ENCODE peak calls at places on chromosomes 3 and 15, in seven cellular contexts. Q is mesendoderm, R is neuronal stem cell, D is H9, I is IMR-90, B is mesenchymal stem cell, A is trophoblast cell. C is an unnamed sample.

GRCh38 chr3:129018751-129019150 is 17.6 kb downstream of the EFCC1 start:
- DNase-seq in Q (no peak), R (no peak), D (no peak), I (no peak), B (no peak), A (no peak), C (no peak)

GRCh38 chr3:69354948-69355347 is 30.9 kb downstream of the FRMD4B start:
- DNase-seq in Q (no peak), R (no peak), D (no peak), I (no peak), B (no peak), A (no peak), C (no peak)

GRCh38 chr3:66464512-66464894 is 36.3 kb downstream of the LRIG1 start:
- DNase-seq in Q (peak), R (no peak), D (no peak), I (peak), B (no peak), A (no peak), C (no peak)

GRCh38 chr3:66261318-66261717 is 40.5 kb downstream of the SLC25A26 start:
- DNase-seq in Q (peak), R (no peak), D (no peak), I (peak), B (peak), A (no peak), C (no peak)

GRCh38 chr3:50242778-50243551 is 7.0 kb downstream of the GNAI2 start:
- DNase-seq in Q (no peak), R (no peak), D (no peak), I (peak), B (peak), A (peak), C (no peak)

GRCh38 chr15:40349163-40349562 is 1.7 kb upstream of the PHGR1 start:
- DNase-seq in Q (no peak), R (no peak), D (no peak), I (no peak), B (no peak), A (no peak), C (no peak)

GRCh38 chr3:169479314-169479939 is 184.1 kb downstream of the MECOM start:
- DNase-seq in Q (no peak), R (no peak), D (no peak), I (no peak), B (no peak), A (peak), C (no peak)

GRCh38 chr3:27986204-27986879 is 255.1 kb upstream of the CMC1 start:
- DNase-seq in Q (peak), R (no peak), D (peak), I (no peak), B (no peak), A (no peak), C (peak)

GRCh38 chr3:122857019-122857418 is 62.1 kb downstream of the SLC49A4 start:
- DNase-seq in Q (no peak), R (no peak), D (no peak), I (peak), B (peak), A (peak), C (no peak)

GRCh38 chr3:138479355-138479964 is 45.0 kb downstream of the ESYT3 start:
- DNase-seq in Q (peak), R (peak), D (peak), I (peak), B (peak), A (peak), C (no peak)

GRCh38 chr15:28060005-28060404 is 39.1 kb downstream of the OCA2 start:
- DNase-seq in Q (no peak), R (no peak), D (no peak), I (no peak), B (no peak), A (no peak), C (no peak)

GRCh38 chr3:24382647-24383046 is 112.0 kb downstream of the THRB start:
- DNase-seq in Q (no peak), R (no peak), D (no peak), I (no peak), B (no peak), A (no peak), C (no peak)

GRCh38 chr15:98896002-98896721 is 111.4 kb downstream of the PGPEP1L start:
- DNase-seq in Q (no peak), R (no peak), D (no peak), I (peak), B (peak), A (peak), C (no peak)

GRCh38 chr3:106862067-106862466 is 515.2 kb upstream of the CCDC54 start:
- DNase-seq in Q (no peak), R (no peak), D (no peak), I (peak), B (no peak), A (peak), C (no peak)

GRCh38 chr15:77988386-77989301 is 88.9 kb downstream of the TBC1D2B start:
- DNase-seq in Q (no peak), R (no peak), D (no peak), I (no peak), B (no peak), A (no peak), C (no peak)

GRCh38 chr3:146912233-146913015 is 307.3 kb upstream of the PLSCR5 start:
- DNase-seq in Q (no peak), R (no peak), D (no peak), I (no peak), B (no peak), A (no peak), C (no peak)

GRCh38 chr3:137105277-137105977 is 147.6 kb downstream of the IL20RB start:
- DNase-seq in Q (peak), R (peak), D (no peak), I (peak), B (peak), A (peak), C (no peak)

GRCh38 chr3:58082047-58082446 is 73.8 kb downstream of the FLNB start:
- DNase-seq in Q (no peak), R (no peak), D (no peak), I (peak), B (peak), A (no peak), C (no peak)

GRCh38 chr15:48627260-48627969 is 18.1 kb downstream of the FBN1 start:
- DNase-seq in Q (no peak), R (no peak), D (no peak), I (peak), B (peak), A (peak), C (no peak)

GRCh38 chr3:12395349-12396012 is 88.8 kb upstream of the TSEN2 start:
- DNase-seq in Q (no peak), R (no peak), D (no peak), I (peak), B (no peak), A (peak), C (no peak)

GRCh38 chr3:155960060-155960459 is 89.6 kb downstream of the GMPS start:
- DNase-seq in Q (no peak), R (no peak), D (no peak), I (peak), B (no peak), A (peak), C (no peak)

GRCh38 chr3:100402150-100402706 is 889 bp downstream of the LNP1 start:
- DNase-seq in Q (peak), R (no peak), D (no peak), I (peak), B (peak), A (peak), C (no peak)

GRCh38 chr15:39016706-39017105 is 452.1 kb upstream of the RASGRP1 start:
- DNase-seq in Q (no peak), R (no peak), D (no peak), I (peak), B (peak), A (no peak), C (no peak)

DNA sequence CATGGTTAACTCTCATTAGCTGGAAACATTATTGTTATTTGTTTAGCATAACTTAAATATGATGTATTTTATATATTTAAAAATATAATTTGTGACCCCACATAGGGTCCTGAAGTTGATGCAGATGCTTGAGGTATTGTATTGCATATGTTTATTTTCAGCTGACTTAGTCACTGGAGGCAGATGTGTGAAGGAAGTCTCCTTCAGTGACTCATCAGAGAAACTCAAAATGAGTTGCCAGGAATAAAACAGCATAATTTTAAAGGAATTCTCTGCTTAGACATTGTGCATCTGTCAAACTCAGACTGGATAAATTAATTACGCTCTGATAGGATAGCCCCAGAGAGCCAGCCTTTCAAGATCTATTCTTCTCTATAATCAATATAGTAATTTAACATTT is 7.9 kb upstream of the OR4F6 start:
- DNase-seq in Q (no peak), R (no peak), D (no peak), I (peak), B (peak), A (peak), C (no peak)
- H3K23ac ChIP-seq in Q (no peak), R (no peak), D (no peak), I (peak), B (no peak), A (no peak), C (no peak)

DNA sequence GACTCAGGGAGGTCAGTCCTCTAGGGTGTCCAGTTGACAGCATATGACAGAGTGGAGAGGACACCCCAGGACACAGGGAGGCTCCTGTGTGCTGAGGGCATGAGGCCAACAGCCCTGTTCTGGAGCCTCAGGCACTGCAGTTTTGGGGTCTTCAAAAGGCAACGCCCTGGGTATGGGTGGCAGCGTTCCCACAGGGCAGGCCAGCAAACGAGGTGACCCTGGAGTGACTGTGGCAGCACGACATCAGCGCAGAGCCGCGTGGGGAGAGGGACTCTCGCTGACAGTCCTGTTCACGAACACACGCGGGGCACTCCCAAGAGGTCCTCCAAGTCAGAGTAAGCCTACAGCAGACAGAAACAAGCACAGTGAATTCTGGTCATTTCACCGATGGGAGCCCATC is 41.4 kb upstream of the VPS8 start:
- DNase-seq in Q (no peak), R (no peak), D (no peak), I (no peak), B (no peak), A (no peak), C (no peak)
- H3K23ac ChIP-seq in Q (peak), R (no peak), D (no peak), I (no peak), B (no peak), A (no peak), C (no peak)

GRCh38 chr3:11154953-11155325 is 646 bp downstream of the HRH1 start:
- DNase-seq in Q (peak), R (no peak), D (peak), I (peak), B (no peak), A (no peak), C (no peak)
- H3K23ac ChIP-seq in Q (no peak), R (peak), D (no peak), I (peak), B (no peak), A (no peak), C (no peak)

GRCh38 chr3:32097768-32098167 is 8.7 kb upstream of the GPD1L start:
- DNase-seq in Q (no peak), R (no peak), D (no peak), I (no peak), B (no peak), A (no peak), C (no peak)
- H3K23ac ChIP-seq in Q (no peak), R (no peak), D (no peak), I (no peak), B (no peak), A (no peak), C (no peak)

GRCh38 chr15:90083419-90083818 is 18.8 kb downstream of the IDH2 start:
- DNase-seq in Q (no peak), R (no peak), D (no peak), I (no peak), B (no peak), A (no peak), C (no peak)
- H3K23ac ChIP-seq in Q (no peak), R (no peak), D (no peak), I (no peak), B (no peak), A (no peak), C (no peak)

DNA sequence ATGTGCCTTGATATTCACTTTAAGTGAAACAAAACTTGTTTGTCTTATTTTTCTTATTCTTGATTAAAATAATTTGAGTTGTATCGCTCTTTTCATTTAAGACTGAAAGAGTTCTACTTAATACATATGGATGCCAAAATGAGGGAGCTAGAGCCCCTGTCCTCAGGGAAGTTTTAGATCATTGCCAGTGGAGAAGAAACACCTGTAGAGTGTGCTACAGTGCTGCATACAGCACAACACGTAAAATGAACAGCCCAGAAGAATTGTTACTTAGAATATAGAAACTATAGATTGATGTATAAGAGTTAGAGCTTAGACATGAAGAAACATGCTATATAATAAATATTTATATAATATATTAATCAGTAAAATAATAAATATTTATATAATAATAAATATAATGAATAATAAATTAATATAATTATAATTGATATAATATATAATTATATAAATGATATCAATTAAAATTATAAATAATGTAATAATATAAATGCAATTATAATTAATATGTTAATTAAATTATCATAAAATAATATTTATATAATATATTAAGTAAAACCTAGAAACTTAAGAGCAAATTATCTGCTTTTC is 1234.7 kb downstream of the ROBO2 start:
- DNase-seq in Q (no peak), R (no peak), D (no peak), I (no peak), B (no peak), A (no peak), C (no peak)
- H3K23ac ChIP-seq in Q (no peak), R (no peak), D (no peak), I (no peak), B (no peak), A (no peak), C (no peak)

GRCh38 chr15:75799190-75799589 is 44.1 kb upstream of the UBE2Q2 start:
- DNase-seq in Q (no peak), R (no peak), D (no peak), I (no peak), B (no peak), A (no peak), C (no peak)

GRCh38 chr15:75796321-75796720 is 46.9 kb upstream of the UBE2Q2 start:
- DNase-seq in Q (no peak), R (no peak), D (no peak), I (no peak), B (no peak), A (no peak), C (peak)

DNA sequence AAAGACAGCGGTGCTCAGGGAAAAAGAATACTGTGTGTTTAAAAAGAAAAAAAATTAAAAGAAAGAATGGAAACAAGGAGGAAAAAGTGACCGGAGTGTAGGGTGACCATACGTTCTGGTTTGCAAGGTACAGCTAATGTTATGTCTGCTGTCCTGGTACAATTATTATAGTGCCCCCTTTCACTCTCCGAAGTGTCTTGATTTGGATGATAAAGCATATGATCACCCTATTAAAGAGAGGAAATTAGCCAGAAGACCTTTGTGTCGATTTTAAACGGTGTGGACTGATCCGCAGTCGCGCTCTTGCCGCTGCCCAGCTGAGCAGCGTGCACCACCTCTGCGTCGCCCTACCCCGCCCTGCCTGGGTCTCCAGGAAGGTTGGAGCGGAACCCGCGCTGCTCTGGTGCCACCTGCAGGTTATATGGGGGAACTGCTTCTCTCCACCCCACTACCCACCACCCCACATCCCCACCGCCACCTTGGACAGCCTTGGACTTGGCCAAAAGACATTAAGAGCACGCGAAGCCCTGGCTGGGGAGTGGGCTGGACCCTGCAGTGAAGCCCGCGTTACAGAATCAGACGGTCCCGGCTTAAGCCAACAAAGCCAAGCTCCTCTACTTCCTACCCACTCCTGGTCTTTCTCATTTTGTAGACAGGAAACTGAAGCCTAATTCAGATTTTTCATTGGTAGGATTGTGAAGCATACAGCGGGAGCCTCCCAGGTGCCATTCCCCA is 41.2 kb upstream of the UBE2Q2 start:
- DNase-seq in Q (peak), R (peak), D (peak), I (peak), B (peak), A (peak), C (peak)
- H3K23ac ChIP-seq in Q (no peak), R (no peak), D (no peak), I (peak), B (no peak), A (no peak), C (no peak)

DNA sequence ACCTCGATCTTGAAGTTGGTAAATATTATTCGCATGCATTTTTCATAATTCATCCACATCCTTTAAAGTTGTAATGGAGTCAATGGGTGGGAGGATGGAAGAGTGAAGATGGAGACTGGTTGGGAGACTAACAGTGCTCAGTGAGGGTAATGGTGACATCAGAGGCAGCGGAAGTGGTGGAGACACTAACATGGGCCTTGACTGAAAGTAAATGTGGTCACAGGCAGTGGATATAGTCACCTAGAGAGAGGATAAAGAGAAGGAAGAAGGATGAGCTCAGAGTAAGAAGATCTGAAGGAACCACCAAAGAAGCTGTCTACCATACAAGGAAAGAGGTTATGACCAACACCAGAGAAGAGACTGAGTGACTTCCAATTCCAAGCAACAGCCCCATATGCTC is 281.6 kb upstream of the STT3B start:
- DNase-seq in Q (no peak), R (no peak), D (no peak), I (no peak), B (no peak), A (no peak), C (no peak)
- H3K23ac ChIP-seq in Q (no peak), R (no peak), D (no peak), I (no peak), B (no peak), A (no peak), C (no peak)